ENCODE peak calls at places on chromosome 13, in seven cellular contexts. K is CD8-positive, alpha-beta memory T cell; Z is CD4-positive, CD25-positive, alpha-beta regulatory T cell; I is psoas muscle; B is heart left ventricle; R is brain microvascular endothelial cell; S is colonic mucosa. X is an unnamed sample.

GRCh38 chr13:106474906-106475305 is 60.6 kb downstream of the EFNB2 start:
- DNase-seq in K (no peak), Z (no peak), I (no peak), B (no peak), R (no peak), S (no peak), X (no peak)

GRCh38 chr13:107276936-107277335 is 709.0 kb upstream of the ARGLU1 start:
- DNase-seq in K (no peak), Z (no peak), I (no peak), B (no peak), R (no peak), S (no peak), X (no peak)

GRCh38 chr13:98496239-98496668 is 80.7 kb downstream of the STK24 start:
- DNase-seq in K (no peak), Z (no peak), I (peak; percentile 83), B (no peak), R (no peak), S (no peak), X (no peak)

GRCh38 chr13:101065314-101065713 is 351.0 kb downstream of the NALCN start:
- DNase-seq in K (no peak), Z (no peak), I (no peak), B (no peak), R (peak; percentile 47), S (no peak), X (no peak)

GRCh38 chr13:98994896-98995295 is 17.0 kb upstream of the DOCK9 start:
- DNase-seq in K (peak; percentile 75), Z (no peak), I (no peak), B (no peak), R (no peak), S (no peak), X (no peak)

GRCh38 chr13:88764103-88764502 is 1092.9 kb downstream of the SLITRK5 start:
- DNase-seq in K (no peak), Z (no peak), I (no peak), B (no peak), R (no peak), S (no peak), X (no peak)

GRCh38 chr13:101449971-101450748 is 2.3 kb upstream of the ITGBL1 start:
- DNase-seq in K (no peak), Z (no peak), I (no peak), B (no peak), R (peak; percentile 62), S (no peak), X (no peak)

GRCh38 chr13:71712988-71713653 is 153.9 kb downstream of the DACH1 start:
- DNase-seq in K (no peak), Z (no peak), I (peak; percentile 25), B (no peak), R (peak; percentile 58), S (no peak), X (no peak)

GRCh38 chr13:30148171-30148754 is 159.1 kb downstream of the KATNAL1 start:
- DNase-seq in K (peak; percentile 58), Z (no peak), I (no peak), B (no peak), R (no peak), S (no peak), X (no peak)

GRCh38 chr13:20383058-20383457 is 142.6 kb downstream of the CRYL1 start:
- DNase-seq in K (no peak), Z (no peak), I (no peak), B (no peak), R (no peak), S (no peak), X (no peak)

GRCh38 chr13:62387642-62388041 is 972.0 kb upstream of the PCDH20 start:
- DNase-seq in K (no peak), Z (no peak), I (no peak), B (no peak), R (no peak), S (no peak), X (no peak)

GRCh38 chr13:113592571-113592970 is 8.0 kb downstream of the TFDP1 start:
- DNase-seq in K (no peak), Z (no peak), I (peak; percentile 26), B (no peak), R (no peak), S (peak; percentile 7), X (no peak)

GRCh38 chr13:21949818-21950429 is 279.1 kb downstream of the FGF9 start:
- DNase-seq in K (no peak), Z (no peak), I (no peak), B (no peak), R (no peak), S (no peak), X (no peak)

GRCh38 chr13:31945202-31945978 is 86.2 kb upstream of the FRY start:
- DNase-seq in K (no peak), Z (no peak), I (peak; percentile 84), B (peak; percentile 84), R (peak; percentile 60), S (peak; percentile 45), X (peak; percentile 76)

GRCh38 chr13:98173431-98173921 is 3.6 kb downstream of the RNF113B start:
- DNase-seq in K (no peak), Z (no peak), I (no peak), B (peak; percentile 38), R (peak; percentile 87), S (no peak), X (no peak)

GRCh38 chr13:78334059-78334458 is 269.3 kb downstream of the POU4F1 start:
- DNase-seq in K (no peak), Z (no peak), I (no peak), B (no peak), R (no peak), S (no peak), X (no peak)

GRCh38 chr13:99136427-99136954 is 64.2 kb upstream of the UBAC2 start:
- DNase-seq in K (no peak), Z (no peak), I (no peak), B (no peak), R (no peak), S (no peak), X (no peak)

DNA sequence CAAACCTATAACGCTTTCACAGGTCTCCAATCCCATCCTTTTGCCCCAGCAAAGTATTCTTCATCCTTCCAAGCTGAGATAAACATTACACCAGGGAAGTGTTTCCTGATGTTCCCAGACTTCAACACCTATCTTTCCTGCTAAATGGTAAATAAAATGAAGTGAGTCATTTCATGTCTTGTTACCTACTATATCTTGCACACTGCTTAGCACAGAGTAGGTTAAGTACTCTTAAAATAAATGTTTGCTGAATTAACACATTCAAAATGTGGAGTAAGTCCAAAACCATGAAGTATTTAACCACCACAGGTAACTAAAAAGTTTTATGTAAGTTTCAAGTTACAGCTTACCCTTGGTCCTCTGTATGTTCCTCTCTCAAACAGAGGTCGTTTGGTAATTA is 3.4 kb downstream of the RBM26 start:
- DNase-seq in K (no peak), Z (no peak), I (no peak), B (no peak), R (no peak), S (no peak), X (no peak)
- H3K27ac ChIP-seq in K (no peak overlapping the region), Z (peak overlapping the region; percentile 96), I (peak overlapping the region; percentile 66), B (no peak overlapping the region), R (no peak overlapping the region), S (no peak overlapping the region), X (no peak overlapping the region)

DNA sequence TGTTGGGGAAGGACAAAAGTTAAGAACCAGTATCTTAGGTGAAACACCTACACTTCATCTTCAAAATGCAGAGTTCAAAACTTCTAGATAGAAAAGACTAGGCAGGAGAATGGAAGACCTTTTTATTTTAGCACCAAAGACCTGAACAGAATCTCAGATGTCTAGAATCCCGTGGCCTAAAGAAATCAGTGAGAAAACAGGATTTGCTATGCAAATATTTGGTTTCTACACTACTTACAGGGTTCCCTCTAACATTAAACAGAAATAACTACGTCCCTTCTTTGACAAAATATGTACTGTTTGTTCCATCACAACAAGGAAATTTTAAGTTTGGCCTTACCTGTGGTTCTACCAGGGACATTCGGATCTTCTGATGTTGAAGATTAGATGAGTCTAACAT is 21.5 kb downstream of the DIS3 start:
- DNase-seq in K (no peak), Z (no peak), I (no peak), B (no peak), R (no peak), S (no peak), X (no peak)
- H3K36me3 ChIP-seq in K (peaks cover 51% of the 10 kb centered on the region), Z (peaks cover 96% of the 10 kb centered on the region), I (peaks cover 100% of the 10 kb centered on the region), B (peaks cover 100% of the 10 kb centered on the region), R (peaks cover 89% of the 10 kb centered on the region), S (peaks cover 19% of the 10 kb centered on the region), X (no peaks in the 10 kb centered on the region)

GRCh38 chr13:76516013-76516412 is 370.2 kb downstream of the KCTD12 start:
- DNase-seq in K (no peak), Z (no peak), I (no peak), B (no peak), R (peak; percentile 92), S (no peak), X (no peak)
- H3K27ac ChIP-seq in K (no peak overlapping the region), Z (no peak overlapping the region), I (no peak overlapping the region), B (no peak overlapping the region), R (peak overlapping the region; percentile 80), S (no peak overlapping the region), X (no peak overlapping the region)

DNA sequence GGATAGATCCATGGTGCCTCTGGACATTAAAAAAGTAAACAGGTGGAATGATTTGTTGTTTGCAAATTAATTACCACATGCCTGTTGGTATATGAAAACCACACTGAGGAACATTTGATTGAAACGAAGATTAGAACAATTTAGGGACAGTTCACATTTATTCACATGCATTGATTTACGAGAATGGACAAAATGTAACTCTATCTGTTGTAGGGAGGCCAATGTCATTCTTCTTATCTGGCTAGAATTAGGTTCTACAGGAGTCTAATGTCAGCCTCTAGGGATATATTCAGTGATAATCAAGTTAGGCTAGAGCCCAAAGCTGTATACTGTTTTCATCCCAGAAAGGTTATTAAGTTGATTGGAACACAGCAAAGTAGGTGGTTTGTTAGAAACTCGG is 125.4 kb downstream of the COL4A2 start:
- DNase-seq in K (no peak), Z (no peak), I (no peak), B (no peak), R (no peak), S (no peak), X (no peak)
- H3K36me3 ChIP-seq in K (no peaks in the 10 kb centered on the region), Z (no peaks in the 10 kb centered on the region), I (peaks cover 51% of the 10 kb centered on the region), B (peaks cover 89% of the 10 kb centered on the region), R (peaks cover 92% of the 10 kb centered on the region), S (no peaks in the 10 kb centered on the region), X (no peaks in the 10 kb centered on the region)

X was measured in pancreas.